ENCODE peak calls at places on chromosomes 2 and 18, in eight cellular contexts. O is choroid plexus epithelial cell, P is germinal center, B is endodermal cell, L is hippocampal formation, U is fibroblast of the conjunctiva, H is coronary artery, Z is NCI-H510A treated with DMSO at 0.1 percent for 48 hours. Q is an unnamed sample.

GRCh38 chr2:140882671-140883620 is 1247.9 kb downstream of the LRP1B start:
- DNase-seq in O (no peak), P (no peak), B (no peak), L (no peak), U (peak; percentile 72), H (no peak), Z (no peak), Q (no peak)

GRCh38 chr2:57602738-57603137 is 443.9 kb upstream of the VRK2 start:
- DNase-seq in O (no peak), P (no peak), B (no peak), L (no peak), U (no peak), H (no peak), Z (no peak), Q (no peak)

GRCh38 chr2:240964854-240965295 is 33.5 kb upstream of the SNED1 start:
- DNase-seq in O (no peak), P (no peak), B (no peak), L (no peak), U (no peak), H (peak; percentile 54), Z (no peak), Q (no peak)

GRCh38 chr18:28725876-28726275 is 548.9 kb upstream of the CDH2 start:
- DNase-seq in O (no peak), P (no peak), B (no peak), L (no peak), U (no peak), H (no peak), Z (no peak), Q (no peak)

GRCh38 chr2:85400023-85400422 is 10.1 kb downstream of the CAPG start:
- DNase-seq in O (no peak), P (no peak), B (no peak), L (no peak), U (no peak), H (no peak), Z (no peak), Q (no peak)

GRCh38 chr2:69668598-69668997 is 25.1 kb upstream of the AAK1 start:
- DNase-seq in O (peak; percentile 39), P (no peak), B (no peak), L (no peak), U (no peak), H (no peak), Z (no peak), Q (no peak)

GRCh38 chr2:15265889-15266288 is 295.2 kb downstream of the NBAS start:
- DNase-seq in O (no peak), P (no peak), B (no peak), L (no peak), U (no peak), H (no peak), Z (no peak), Q (no peak)

GRCh38 chr2:122000556-122001340 is 245.3 kb downstream of the TSN start:
- DNase-seq in O (no peak), P (no peak), B (no peak), L (no peak), U (no peak), H (no peak), Z (no peak), Q (no peak)

GRCh38 chr18:75407468-75408437 is 19.8 kb downstream of the SMIM21 start:
- DNase-seq in O (peak; percentile 42), P (no peak), B (peak; percentile 87), L (no peak), U (no peak), H (no peak), Z (no peak), Q (no peak)

GRCh38 chr2:49067971-49068370 is 86.3 kb downstream of the FSHR start:
- DNase-seq in O (no peak), P (no peak), B (no peak), L (no peak), U (no peak), H (no peak), Z (no peak), Q (no peak)

GRCh38 chr2:3129867-3130266 is 247.8 kb downstream of the EIPR1 start:
- DNase-seq in O (no peak), P (no peak), B (no peak), L (no peak), U (no peak), H (no peak), Z (no peak), Q (no peak)

GRCh38 chr2:232419245-232420072 is 12.8 kb downstream of the ALPG start:
- DNase-seq in O (no peak), P (no peak), B (peak; percentile 83), L (no peak), U (no peak), H (no peak), Z (no peak), Q (no peak)

GRCh38 chr2:200469708-200470600 is 39.9 kb downstream of the KCTD18 start:
- DNase-seq in O (no peak), P (no peak), B (no peak), L (peak; percentile 64), U (no peak), H (no peak), Z (no peak), Q (no peak)

GRCh38 chr2:72150157-72150960 is 2.7 kb upstream of the CYP26B1 start:
- DNase-seq in O (peak; percentile 82), P (peak; percentile 63), B (peak; percentile 96), L (peak; percentile 72), U (peak; percentile 41), H (peak; percentile 87), Z (peak; percentile 86), Q (peak; percentile 40)

GRCh38 chr2:20563833-20564232 is 87.1 kb downstream of the HS1BP3 start:
- DNase-seq in O (no peak), P (no peak), B (peak; percentile 42), L (no peak), U (no peak), H (no peak), Z (no peak), Q (peak; percentile 53)